ENCODE peak calls at places on chromosomes 12 and 14, in nine cellular contexts. Y is Karpas-422; O is GM12878; W is IMR-90; V is aorta; R is fibroblast of the conjunctiva; J is hippocampal formation; U is activated effector memory CD4-positive, alpha-beta T cell treated with Interleukin-2 at 50 U/mL for 16 hours; Z is astrocyte of the spinal cord. D is an unnamed sample.

GRCh38 chr12:84632556-84632955 is 280.0 kb downstream of the SLC6A15 start:
- DNase-seq in Y (no peak), O (no peak), W (no peak), V (no peak), R (no peak), J (no peak), U (no peak), Z (no peak), D (no peak)

GRCh38 chr12:27610380-27610779 is 85.9 kb upstream of the REP15 start:
- DNase-seq in Y (no peak), O (no peak), W (peak), V (no peak), R (peak), J (no peak), U (no peak), Z (peak), D (no peak)

GRCh38 chr12:78916845-78917480 is 52.4 kb downstream of the SYT1 start:
- DNase-seq in Y (no peak), O (no peak), W (peak), V (no peak), R (no peak), J (no peak), U (no peak), Z (peak), D (no peak)

GRCh38 chr12:93727911-93728310 is 50.7 kb downstream of the CRADD start:
- DNase-seq in Y (no peak), O (no peak), W (no peak), V (no peak), R (no peak), J (no peak), U (no peak), Z (no peak), D (no peak)

GRCh38 chr14:31159682-31160296 is 47.8 kb downstream of the HECTD1 start:
- DNase-seq in Y (no peak), O (no peak), W (peak), V (peak), R (peak), J (no peak), U (no peak), Z (peak), D (no peak)

GRCh38 chr12:31846405-31846804 is 112.8 kb upstream of the RESF1 start:
- DNase-seq in Y (no peak), O (no peak), W (no peak), V (no peak), R (no peak), J (no peak), U (no peak), Z (no peak), D (no peak)

GRCh38 chr12:34106172-34106571 is 83.9 kb downstream of the ALG10 start:
- DNase-seq in Y (no peak), O (no peak), W (no peak), V (no peak), R (no peak), J (no peak), U (no peak), Z (no peak), D (no peak)

GRCh38 chr14:106610691-106611090 is 1084.3 kb downstream of the TMEM121 start:
- DNase-seq in Y (no peak), O (no peak), W (no peak), V (no peak), R (no peak), J (no peak), U (no peak), Z (no peak), D (no peak)

GRCh38 chr12:94676011-94676709 is 25.8 kb upstream of the TMCC3 start:
- DNase-seq in Y (no peak), O (peak), W (no peak), V (peak), R (no peak), J (no peak), U (no peak), Z (no peak), D (no peak)